ENCODE peak calls at places on chromosome 14, in six cellular contexts. Q is ovary, K is uterus, D is testis, F is suprapubic skin, N is lower leg skin. C is an unnamed sample.

GRCh38 chr14:23566782-23567185 is 807 bp downstream of the AP1G2 start:
- DNase-seq in Q (no peak), K (no peak), D (no peak), F (no peak), N (no peak), C (no peak)

GRCh38 chr14:91258021-91258618 is 13.6 kb upstream of the GPR68 start:
- DNase-seq in Q (no peak), K (peak; percentile 43), D (peak; percentile 60), F (no peak), N (no peak), C (peak; percentile 36)

GRCh38 chr14:68543516-68543915 is 249.4 kb downstream of the ZFP36L1 start:
- DNase-seq in Q (no peak), K (no peak), D (no peak), F (no peak), N (no peak), C (no peak)

GRCh38 chr14:96307434-96307833 is 51.4 kb downstream of the BDKRB1 start:
- DNase-seq in Q (no peak), K (no peak), D (no peak), F (no peak), N (no peak), C (no peak)

GRCh38 chr14:71855399-71856036 is 76.7 kb upstream of the RGS6 start:
- DNase-seq in Q (no peak), K (peak; percentile 16), D (peak; percentile 88), F (no peak), N (peak; percentile 26), C (peak; percentile 73)

GRCh38 chr14:104680806-104681688 is 8.4 kb upstream of the INF2 start:
- DNase-seq in Q (no peak), K (peak; percentile 66), D (peak; percentile 59), F (peak; percentile 75), N (peak; percentile 73), C (peak; percentile 77)

GRCh38 chr14:83470466-83470865 is 1936.8 kb upstream of the SEL1L start:
- DNase-seq in Q (no peak), K (no peak), D (no peak), F (no peak), N (no peak), C (no peak)

GRCh38 chr14:66540038-66540437 is 32.1 kb downstream of the GPHN start:
- DNase-seq in Q (no peak), K (no peak), D (no peak), F (no peak), N (no peak), C (no peak)

GRCh38 chr14:51430600-51430999 is 190.6 kb downstream of the TMX1 start:
- DNase-seq in Q (peak; percentile 28), K (no peak), D (no peak), F (no peak), N (no peak), C (no peak)
- TF ChIP-seq POLR2A in Q (no peak), K (no peak), D (no peak), F (no peak), N (no peak), C (no peak)

DNA sequence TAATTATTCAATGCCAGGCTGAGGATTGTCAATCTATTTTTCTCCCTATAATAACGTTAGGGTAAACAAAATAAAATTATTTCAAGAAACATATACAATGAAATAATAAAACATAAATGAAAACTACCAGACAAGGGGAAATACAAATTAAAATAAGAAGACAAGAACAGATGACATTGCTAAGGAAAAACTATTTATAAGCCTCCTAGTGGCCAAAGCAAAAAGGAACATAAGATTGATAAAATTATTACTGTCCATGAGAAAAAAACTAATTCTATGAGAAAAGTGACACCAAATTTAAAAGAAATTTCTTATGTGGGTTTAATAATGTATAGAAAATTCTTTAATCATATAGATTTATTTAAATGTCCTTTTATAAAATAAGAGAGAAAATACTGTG is 294.7 kb downstream of the TTC6 start:
- DNase-seq in Q (no peak), K (no peak), D (no peak), F (no peak), N (no peak), C (no peak)
- TF ChIP-seq CTCF in Q (no peak), K (no peak), D (no peak), F (no peak), N (no peak), C (no peak)

GRCh38 chr14:102729825-102730224 is 47.4 kb upstream of the TRAF3 start:
- DNase-seq in Q (no peak), K (no peak), D (no peak), F (no peak), N (no peak), C (no peak)

GRCh38 chr14:102733326-102733725 is 43.9 kb upstream of the TRAF3 start:
- DNase-seq in Q (no peak), K (no peak), D (no peak), F (no peak), N (no peak), C (no peak)

GRCh38 chr14:102732924-102733323 is 44.3 kb upstream of the TRAF3 start:
- DNase-seq in Q (no peak), K (no peak), D (no peak), F (no peak), N (no peak), C (no peak)

GRCh38 chr14:102731101-102731870 is 46.0 kb upstream of the TRAF3 start:
- DNase-seq in Q (no peak), K (no peak), D (no peak), F (no peak), N (no peak), C (no peak)

DNA sequence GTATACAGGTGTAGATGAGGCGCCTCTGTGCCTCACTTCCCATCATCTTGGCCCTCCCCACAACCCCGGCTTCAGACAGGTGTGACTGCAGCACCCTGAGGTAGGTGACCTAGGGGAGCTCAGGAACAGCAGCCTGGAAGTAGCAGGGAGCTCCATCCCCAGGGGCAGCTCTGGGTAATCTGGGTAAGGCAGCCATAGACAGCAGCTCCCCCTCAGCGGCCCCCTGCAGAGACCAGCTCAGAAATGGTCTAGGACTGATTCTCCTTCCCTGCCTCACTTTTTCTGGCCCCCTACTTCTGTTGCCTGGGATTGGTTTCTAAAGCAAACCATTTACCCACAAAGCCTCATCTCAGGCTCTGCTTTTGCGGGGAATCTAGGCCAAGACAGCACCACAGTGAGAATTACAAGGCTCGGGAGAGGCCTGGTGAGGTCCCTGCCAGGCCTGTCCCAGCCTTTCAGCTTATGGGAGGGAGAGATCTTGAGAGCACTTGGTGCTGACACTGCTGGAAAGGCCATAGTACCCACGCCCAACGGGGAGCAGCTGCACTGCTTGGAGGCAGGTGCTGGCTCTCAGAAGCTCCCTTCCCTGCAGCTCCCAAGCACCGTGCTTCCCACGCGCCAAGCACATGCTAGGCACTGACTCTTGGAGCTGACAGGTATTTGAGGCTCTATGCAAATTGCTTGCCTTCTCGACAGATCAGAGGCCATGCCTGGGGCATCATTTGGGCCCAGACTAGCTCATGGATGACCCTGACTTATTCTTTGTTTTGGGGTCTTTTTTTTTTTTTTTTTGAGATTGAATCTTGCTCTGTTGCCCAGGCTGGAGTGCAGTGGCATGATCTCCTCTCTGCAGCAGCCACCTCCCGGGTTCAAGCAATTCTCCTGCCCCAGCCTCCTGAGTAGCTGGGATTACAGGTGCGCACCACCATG is 45.1 kb upstream of the TRAF3 start:
- DNase-seq in Q (no peak), K (no peak), D (no peak), F (no peak), N (no peak), C (no peak)
- TF ChIP-seq POLR2A in Q (no peak), K (no peak), D (no peak), F (no peak), N (no peak), C (no peak)

DNA sequence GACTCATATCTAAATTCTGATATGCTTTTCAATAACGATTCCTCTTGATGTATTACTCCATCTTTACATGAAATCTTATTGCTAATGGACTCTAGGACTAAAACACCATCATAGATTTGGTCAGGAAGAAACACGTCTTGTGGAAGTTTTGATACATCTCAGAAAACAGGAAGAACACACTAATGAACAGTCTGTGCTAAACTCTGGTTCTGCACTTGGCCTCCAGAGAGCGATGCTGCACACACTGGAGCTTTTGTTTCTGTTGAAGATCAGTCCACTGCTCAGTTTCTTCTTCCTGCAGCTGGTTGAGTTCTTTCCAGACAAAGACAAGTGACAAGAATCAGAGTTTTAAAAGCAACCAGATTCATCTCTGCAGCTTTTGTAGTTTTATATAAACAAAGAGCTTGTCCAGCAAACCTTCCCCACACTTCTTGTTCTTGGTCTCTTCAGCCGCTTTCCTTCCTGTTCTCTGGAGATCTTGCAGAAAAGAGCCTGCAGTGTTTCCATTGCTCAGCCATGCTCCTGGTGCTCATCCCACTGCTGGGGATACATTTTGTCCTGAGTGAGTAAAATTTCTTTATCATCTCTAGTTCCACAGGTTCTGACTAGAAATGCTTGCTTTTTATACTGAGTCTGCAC is 229.1 kb upstream of the OR4E1 start:
- DNase-seq in Q (no peak), K (no peak), D (peak; percentile 49), F (no peak), N (no peak), C (no peak)
- TF ChIP-seq CTCF in Q (no peak), K (no peak), D (no peak), F (no peak), N (no peak), C (no peak)

GRCh38 chr14:61247935-61248334 is 33.2 kb downstream of the TMEM30B start:
- DNase-seq in Q (no peak), K (no peak), D (no peak), F (no peak), N (no peak), C (no peak)

GRCh38 chr14:61240206-61240605 is 40.9 kb downstream of the TMEM30B start:
- DNase-seq in Q (no peak), K (no peak), D (no peak), F (no peak), N (no peak), C (no peak)

GRCh38 chr14:61238611-61239010 is 42.5 kb downstream of the TMEM30B start:
- DNase-seq in Q (no peak), K (no peak), D (no peak), F (no peak), N (no peak), C (no peak)

GRCh38 chr14:61246721-61247120 is 34.4 kb downstream of the TMEM30B start:
- DNase-seq in Q (no peak), K (no peak), D (no peak), F (no peak), N (no peak), C (no peak)

DNA sequence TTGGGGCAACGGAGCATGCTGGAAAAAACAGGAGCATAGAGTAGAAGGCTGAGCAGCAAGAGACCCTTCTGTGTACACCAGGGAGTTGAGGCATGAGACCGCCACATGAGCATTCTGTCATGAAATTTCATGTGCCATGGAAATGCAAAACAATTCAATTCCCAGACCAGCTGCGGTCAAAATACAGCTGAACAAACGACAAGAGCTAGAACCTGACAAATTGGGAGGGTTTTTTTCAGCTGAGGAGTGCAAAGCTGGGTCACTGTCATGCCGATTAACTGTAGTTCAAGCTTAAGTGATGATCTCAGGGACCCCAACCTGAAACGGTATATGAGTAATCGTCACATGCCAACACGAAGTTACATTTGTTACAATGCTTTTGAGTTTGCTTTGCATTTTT is 37.1 kb downstream of the TMEM30B start:
- DNase-seq in Q (no peak), K (no peak), D (no peak), F (no peak), N (no peak), C (no peak)
- TF ChIP-seq POLR2A in Q (no peak), K (no peak), D (no peak), F (no peak), N (no peak), C (no peak)